ENCODE peak calls at places on chromosomes 5 and 9, in seven cellular contexts. M, N, S, Y, W, H and Z are unnamed samples.

GRCh38 chr9:89079421-89079820 is 88.2 kb downstream of the S1PR3 start:
- DNase-seq in W (no peak), Y (no peak), S (no peak), M (no peak), H (no peak), N (no peak), Z (no peak)

GRCh38 chr5:51371052-51371451 is 12.2 kb upstream of the ISL1 start:
- DNase-seq in M (no peak), W (no peak), H (no peak), N (no peak), Y (no peak), S (no peak), Z (no peak)

GRCh38 chr9:121674952-121675351 is 23.5 kb downstream of the DAB2IP start:
- DNase-seq in Y (no peak), H (peak; percentile 91), W (no peak), N (no peak), M (no peak), S (peak; percentile 74), Z (no peak)

GRCh38 chr5:111016801-111017200 is 54.7 kb upstream of the TSLP start:
- DNase-seq in N (no peak), H (no peak), W (no peak), M (no peak), S (peak; percentile 18), Y (no peak), Z (no peak)

GRCh38 chr5:149128023-149128875 is 13.0 kb upstream of the ABLIM3 start:
- DNase-seq in W (no peak), S (peak; percentile 43), N (no peak), Y (no peak), H (peak; percentile 63), M (no peak), Z (peak; percentile 2)

GRCh38 chr9:124735121-124735520 is 36.0 kb downstream of the NR6A1 start:
- DNase-seq in N (no peak), H (peak; percentile 74), W (no peak), Y (no peak), S (peak; percentile 76), M (no peak), Z (no peak)

GRCh38 chr9:86947146-86948081 is at the start of gene GAS1:
- DNase-seq in H (peak; percentile 98), W (peak; percentile 86), S (peak; percentile 73), N (peak; percentile 43), Y (no peak), M (peak; percentile 76), Z (peak; percentile 15)

GRCh38 chr5:53381-54174 is 38.4 kb upstream of the PLEKHG4B start:
- DNase-seq in M (peak; percentile 85), Y (peak; percentile 77), W (no peak), S (no peak), N (no peak), H (peak; percentile 86), Z (no peak)

GRCh38 chr9:16794871-16795639 is 75.4 kb downstream of the BNC2 start:
- DNase-seq in Y (no peak), H (no peak), W (peak; percentile 11), N (no peak), S (peak; percentile 76), M (no peak), Z (no peak)